ENCODE peak calls at places on chromosomes 7 and 10, in seven cellular contexts. A, D, F, Q, S, O and U are unnamed samples.

GRCh38 chr10:43691503-43691902 is 42.8 kb upstream of the ZNF32 start:
- DNase-seq in A (no peak), D (no peak), F (no peak), Q (peak; percentile 23), S (peak; percentile 26), O (no peak), U (peak; percentile 52)

GRCh38 chr10:35352508-35352907 is 16.2 kb downstream of the CCNY start:
- DNase-seq in A (no peak), D (no peak), F (no peak), Q (no peak), S (no peak), O (no peak), U (no peak)

GRCh38 chr7:29607889-29608288 is 44.3 kb downstream of the PRR15 start:
- DNase-seq in A (no peak), D (no peak), F (no peak), Q (no peak), S (peak; percentile 84), O (no peak), U (peak; percentile 66)

GRCh38 chr7:47636693-47637175 is 54.8 kb upstream of the TNS3 start:
- DNase-seq in A (no peak), D (no peak), F (no peak), Q (no peak), S (peak; percentile 37), O (no peak), U (no peak)

GRCh38 chr10:100043796-100044195 is 34.0 kb upstream of the DNMBP start:
- DNase-seq in A (no peak), D (no peak), F (no peak), Q (peak; percentile 40), S (peak; percentile 74), O (no peak), U (peak; percentile 43)

GRCh38 chr10:108597657-108598319 is 1325.5 kb downstream of the XPNPEP1 start:
- DNase-seq in A (no peak), D (no peak), F (no peak), Q (no peak), S (no peak), O (no peak), U (peak; percentile 59)

GRCh38 chr10:52318822-52319464 is 4.9 kb downstream of the DKK1 start:
- DNase-seq in A (no peak), D (no peak), F (no peak), Q (peak; percentile 98), S (peak; percentile 75), O (no peak), U (peak; percentile 95)

GRCh38 chr7:19404912-19405329 is 259.7 kb upstream of the FERD3L start:
- DNase-seq in A (no peak), D (no peak), F (no peak), Q (peak; percentile 99), S (peak; percentile 98), O (no peak), U (peak; percentile 98)

GRCh38 chr7:87147500-87147899 is 4.8 kb upstream of the DMTF1 start:
- DNase-seq in A (no peak), D (no peak), F (no peak), Q (no peak), S (no peak), O (no peak), U (no peak)